ENCODE peak calls at places on chromosome 10, in eight cellular contexts. One of them, this sample, is unnamed.

GRCh38 chr10:62380002-62380401 is 5.8 kb downstream of the ZNF365 start:
- DNase-seq in stomach: no peak
- DNase-seq in CD8-positive, alpha-beta T cell: no peak
- DNase-seq in GM12864: no peak
- DNase-seq in GM23338: no peak
- DNase-seq in NT2/D1: no peak
- DNase-seq in CD4-positive, alpha-beta memory T cell: no peak
- DNase-seq in psoas muscle: no peak
- DNase-seq in this sample: peak; percentile 55

GRCh38 chr10:35420044-35420443 is 83.7 kb downstream of the CCNY start:
- DNase-seq in stomach: no peak
- DNase-seq in CD8-positive, alpha-beta T cell: no peak
- DNase-seq in GM12864: no peak
- DNase-seq in GM23338: no peak
- DNase-seq in NT2/D1: no peak
- DNase-seq in CD4-positive, alpha-beta memory T cell: no peak
- DNase-seq in psoas muscle: no peak
- DNase-seq in this sample: no peak

GRCh38 chr10:34922138-34922537 is 107.0 kb upstream of the PARD3 start:
- DNase-seq in stomach: no peak
- DNase-seq in CD8-positive, alpha-beta T cell: no peak
- DNase-seq in GM12864: no peak
- DNase-seq in GM23338: no peak
- DNase-seq in NT2/D1: no peak
- DNase-seq in CD4-positive, alpha-beta memory T cell: no peak
- DNase-seq in psoas muscle: no peak
- DNase-seq in this sample: no peak

GRCh38 chr10:11424456-11425287 is 186.8 kb downstream of the USP6NL start:
- DNase-seq in stomach: peak; percentile 54
- DNase-seq in CD8-positive, alpha-beta T cell: no peak
- DNase-seq in GM12864: no peak
- DNase-seq in GM23338: peak; percentile 87
- DNase-seq in NT2/D1: peak; percentile 49
- DNase-seq in CD4-positive, alpha-beta memory T cell: no peak
- DNase-seq in psoas muscle: no peak
- DNase-seq in this sample: peak; percentile 67

GRCh38 chr10:60140681-60141632 is 234.6 kb upstream of the CCDC6 start:
- DNase-seq in stomach: no peak
- DNase-seq in CD8-positive, alpha-beta T cell: no peak
- DNase-seq in GM12864: no peak
- DNase-seq in GM23338: peak; percentile 95
- DNase-seq in NT2/D1: peak; percentile 65
- DNase-seq in CD4-positive, alpha-beta memory T cell: no peak
- DNase-seq in psoas muscle: peak; percentile 59
- DNase-seq in this sample: peak; percentile 63

GRCh38 chr10:3500408-3500856 is 284.6 kb downstream of the KLF6 start:
- DNase-seq in stomach: no peak
- DNase-seq in CD8-positive, alpha-beta T cell: no peak
- DNase-seq in GM12864: no peak
- DNase-seq in GM23338: peak; percentile 85
- DNase-seq in NT2/D1: no peak
- DNase-seq in CD4-positive, alpha-beta memory T cell: no peak
- DNase-seq in psoas muscle: peak; percentile 81
- DNase-seq in this sample: peak; percentile 94

GRCh38 chr10:123841560-123841959 is 50.0 kb downstream of the CPXM2 start:
- DNase-seq in stomach: no peak
- DNase-seq in CD8-positive, alpha-beta T cell: no peak
- DNase-seq in GM12864: no peak
- DNase-seq in GM23338: no peak
- DNase-seq in NT2/D1: no peak
- DNase-seq in CD4-positive, alpha-beta memory T cell: no peak
- DNase-seq in psoas muscle: no peak
- DNase-seq in this sample: no peak

GRCh38 chr10:114195079-114195478 is 15.9 kb downstream of the TDRD1 start:
- DNase-seq in stomach: no peak
- DNase-seq in CD8-positive, alpha-beta T cell: no peak
- DNase-seq in GM12864: peak; percentile 52
- DNase-seq in GM23338: no peak
- DNase-seq in NT2/D1: no peak
- DNase-seq in CD4-positive, alpha-beta memory T cell: no peak
- DNase-seq in psoas muscle: no peak
- DNase-seq in this sample: no peak

GRCh38 chr10:73875139-73875475 is 752 bp upstream of the CAMK2G start:
- DNase-seq in stomach: no peak
- DNase-seq in CD8-positive, alpha-beta T cell: no peak
- DNase-seq in GM12864: no peak
- DNase-seq in GM23338: no peak
- DNase-seq in NT2/D1: no peak
- DNase-seq in CD4-positive, alpha-beta memory T cell: peak; percentile 79
- DNase-seq in psoas muscle: no peak
- DNase-seq in this sample: no peak

GRCh38 chr10:108393111-108393510 is 1228.6 kb upstream of the SORCS1 start:
- DNase-seq in stomach: peak; percentile 74
- DNase-seq in CD8-positive, alpha-beta T cell: no peak
- DNase-seq in GM12864: no peak
- DNase-seq in GM23338: no peak
- DNase-seq in NT2/D1: no peak
- DNase-seq in CD4-positive, alpha-beta memory T cell: no peak
- DNase-seq in psoas muscle: no peak
- DNase-seq in this sample: peak; percentile 9

GRCh38 chr10:132685121-132685891 is 100.6 kb downstream of the NKX6-2 start:
- DNase-seq in stomach: peak; percentile 90
- DNase-seq in CD8-positive, alpha-beta T cell: no peak
- DNase-seq in GM12864: no peak
- DNase-seq in GM23338: no peak
- DNase-seq in NT2/D1: no peak
- DNase-seq in CD4-positive, alpha-beta memory T cell: no peak
- DNase-seq in psoas muscle: peak; percentile 46
- DNase-seq in this sample: peak; percentile 56

GRCh38 chr10:44180321-44181154 is 204.4 kb downstream of the CXCL12 start:
- DNase-seq in stomach: no peak
- DNase-seq in CD8-positive, alpha-beta T cell: no peak
- DNase-seq in GM12864: no peak
- DNase-seq in GM23338: no peak
- DNase-seq in NT2/D1: no peak
- DNase-seq in CD4-positive, alpha-beta memory T cell: no peak
- DNase-seq in psoas muscle: peak; percentile 80
- DNase-seq in this sample: peak; percentile 92

GRCh38 chr10:119595134-119595714 is 1.5 kb downstream of the TIAL1 start:
- DNase-seq in stomach: no peak
- DNase-seq in CD8-positive, alpha-beta T cell: no peak
- DNase-seq in GM12864: no peak
- DNase-seq in GM23338: peak; percentile 48
- DNase-seq in NT2/D1: no peak
- DNase-seq in CD4-positive, alpha-beta memory T cell: no peak
- DNase-seq in psoas muscle: no peak
- DNase-seq in this sample: peak; percentile 60

GRCh38 chr10:122548699-122549098 is 11.9 kb upstream of the DMBT1 start:
- DNase-seq in stomach: no peak
- DNase-seq in CD8-positive, alpha-beta T cell: no peak
- DNase-seq in GM12864: no peak
- DNase-seq in GM23338: no peak
- DNase-seq in NT2/D1: no peak
- DNase-seq in CD4-positive, alpha-beta memory T cell: no peak
- DNase-seq in psoas muscle: no peak
- DNase-seq in this sample: no peak

GRCh38 chr10:86385806-86386205 is 19.2 kb upstream of the GRID1 start:
- DNase-seq in stomach: no peak
- DNase-seq in CD8-positive, alpha-beta T cell: no peak
- DNase-seq in GM12864: no peak
- DNase-seq in GM23338: no peak
- DNase-seq in NT2/D1: no peak
- DNase-seq in CD4-positive, alpha-beta memory T cell: no peak
- DNase-seq in psoas muscle: no peak
- DNase-seq in this sample: no peak

GRCh38 chr10:72328045-72328828 is 26.5 kb downstream of the DNAJB12 start:
- DNase-seq in stomach: peak; percentile 85
- DNase-seq in CD8-positive, alpha-beta T cell: no peak
- DNase-seq in GM12864: no peak
- DNase-seq in GM23338: peak; percentile 88
- DNase-seq in NT2/D1: no peak
- DNase-seq in CD4-positive, alpha-beta memory T cell: no peak
- DNase-seq in psoas muscle: peak; percentile 84
- DNase-seq in this sample: peak; percentile 81

GRCh38 chr10:26251925-26252324 is 35.4 kb downstream of the GAD2 start:
- DNase-seq in stomach: no peak
- DNase-seq in CD8-positive, alpha-beta T cell: no peak
- DNase-seq in GM12864: no peak
- DNase-seq in GM23338: no peak
- DNase-seq in NT2/D1: no peak
- DNase-seq in CD4-positive, alpha-beta memory T cell: no peak
- DNase-seq in psoas muscle: no peak
- DNase-seq in this sample: no peak

GRCh38 chr10:72297968-72298773 is 24.4 kb downstream of the DDIT4 start:
- DNase-seq in stomach: peak; percentile 98
- DNase-seq in CD8-positive, alpha-beta T cell: peak; percentile 73
- DNase-seq in GM12864: peak; percentile 95
- DNase-seq in GM23338: peak; percentile 98
- DNase-seq in NT2/D1: peak; percentile 84
- DNase-seq in CD4-positive, alpha-beta memory T cell: peak; percentile 91
- DNase-seq in psoas muscle: peak; percentile 98
- DNase-seq in this sample: peak; percentile 99

GRCh38 chr10:22629843-22630228 is 84.5 kb downstream of the PIP4K2A start:
- DNase-seq in stomach: no peak
- DNase-seq in CD8-positive, alpha-beta T cell: no peak
- DNase-seq in GM12864: no peak
- DNase-seq in GM23338: no peak
- DNase-seq in NT2/D1: no peak
- DNase-seq in CD4-positive, alpha-beta memory T cell: no peak
- DNase-seq in psoas muscle: no peak
- DNase-seq in this sample: no peak
- H3K4me3 ChIP-seq in stomach: no peak overlapping the region
- H3K4me3 ChIP-seq in CD8-positive, alpha-beta T cell: peak overlapping the region; percentile 21
- H3K4me3 ChIP-seq in GM12864: peak overlapping the region; percentile 41
- H3K4me3 ChIP-seq in GM23338: no peak overlapping the region
- H3K4me3 ChIP-seq in NT2/D1: no peak overlapping the region
- H3K4me3 ChIP-seq in CD4-positive, alpha-beta memory T cell: peak overlapping the region; percentile 8
- H3K4me3 ChIP-seq in psoas muscle: no peak overlapping the region
- H3K4me3 ChIP-seq in this sample: no peak overlapping the region

GRCh38 chr10:98242823-98243222 is 25.2 kb downstream of the LOXL4 start:
- DNase-seq in stomach: no peak
- DNase-seq in CD8-positive, alpha-beta T cell: no peak
- DNase-seq in GM12864: no peak
- DNase-seq in GM23338: no peak
- DNase-seq in NT2/D1: no peak
- DNase-seq in CD4-positive, alpha-beta memory T cell: no peak
- DNase-seq in psoas muscle: no peak
- DNase-seq in this sample: peak; percentile 69
- H3K4me3 ChIP-seq in stomach: no peak overlapping the region
- H3K4me3 ChIP-seq in CD8-positive, alpha-beta T cell: no peak overlapping the region
- H3K4me3 ChIP-seq in GM12864: no peak overlapping the region
- H3K4me3 ChIP-seq in GM23338: no peak overlapping the region
- H3K4me3 ChIP-seq in NT2/D1: no peak overlapping the region
- H3K4me3 ChIP-seq in CD4-positive, alpha-beta memory T cell: no peak overlapping the region
- H3K4me3 ChIP-seq in psoas muscle: no peak overlapping the region
- H3K4me3 ChIP-seq in this sample: no peak overlapping the region

GRCh38 chr10:1966698-1967097 is 229.4 kb upstream of the ADARB2 start:
- DNase-seq in stomach: no peak
- DNase-seq in CD8-positive, alpha-beta T cell: no peak
- DNase-seq in GM12864: no peak
- DNase-seq in GM23338: no peak
- DNase-seq in NT2/D1: no peak
- DNase-seq in CD4-positive, alpha-beta memory T cell: no peak
- DNase-seq in psoas muscle: no peak
- DNase-seq in this sample: no peak
- H3K4me3 ChIP-seq in stomach: no peak overlapping the region
- H3K4me3 ChIP-seq in CD8-positive, alpha-beta T cell: no peak overlapping the region
- H3K4me3 ChIP-seq in GM12864: no peak overlapping the region
- H3K4me3 ChIP-seq in GM23338: no peak overlapping the region
- H3K4me3 ChIP-seq in NT2/D1: no peak overlapping the region
- H3K4me3 ChIP-seq in CD4-positive, alpha-beta memory T cell: no peak overlapping the region
- H3K4me3 ChIP-seq in psoas muscle: no peak overlapping the region
- H3K4me3 ChIP-seq in this sample: no peak overlapping the region

GRCh38 chr10:89207181-89207800 is at the start of gene CH25H:
- DNase-seq in stomach: peak; percentile 64
- DNase-seq in CD8-positive, alpha-beta T cell: no peak
- DNase-seq in GM12864: no peak
- DNase-seq in GM23338: peak; percentile 86
- DNase-seq in NT2/D1: no peak
- DNase-seq in CD4-positive, alpha-beta memory T cell: peak; percentile 43
- DNase-seq in psoas muscle: peak; percentile 84
- DNase-seq in this sample: peak; percentile 82

GRCh38 chr10:89206402-89207180 is 526 bp downstream of the CH25H start:
- DNase-seq in stomach: peak; percentile 26
- DNase-seq in CD8-positive, alpha-beta T cell: peak; percentile 8
- DNase-seq in GM12864: no peak
- DNase-seq in GM23338: peak; percentile 54
- DNase-seq in NT2/D1: no peak
- DNase-seq in CD4-positive, alpha-beta memory T cell: peak; percentile 70
- DNase-seq in psoas muscle: peak; percentile 48
- DNase-seq in this sample: peak; percentile 59

GRCh38 chr10:89209718-89210117 is 2.6 kb upstream of the CH25H start:
- DNase-seq in stomach: no peak
- DNase-seq in CD8-positive, alpha-beta T cell: no peak
- DNase-seq in GM12864: no peak
- DNase-seq in GM23338: no peak
- DNase-seq in NT2/D1: no peak
- DNase-seq in CD4-positive, alpha-beta memory T cell: no peak
- DNase-seq in psoas muscle: no peak
- DNase-seq in this sample: no peak

GRCh38 chr10:89210794-89211425 is 3.8 kb upstream of the CH25H start:
- DNase-seq in stomach: no peak
- DNase-seq in CD8-positive, alpha-beta T cell: no peak
- DNase-seq in GM12864: no peak
- DNase-seq in GM23338: no peak
- DNase-seq in NT2/D1: no peak
- DNase-seq in CD4-positive, alpha-beta memory T cell: no peak
- DNase-seq in psoas muscle: no peak
- DNase-seq in this sample: no peak

GRCh38 chr10:89207801-89208551 is 859 bp upstream of the CH25H start:
- DNase-seq in stomach: no peak
- DNase-seq in CD8-positive, alpha-beta T cell: no peak
- DNase-seq in GM12864: no peak
- DNase-seq in GM23338: peak; percentile 73
- DNase-seq in NT2/D1: no peak
- DNase-seq in CD4-positive, alpha-beta memory T cell: peak; percentile 23
- DNase-seq in psoas muscle: peak; percentile 68
- DNase-seq in this sample: no peak
- H3K4me3 ChIP-seq in stomach: peak overlapping the region; percentile 61
- H3K4me3 ChIP-seq in CD8-positive, alpha-beta T cell: peak overlapping the region; percentile 67
- H3K4me3 ChIP-seq in GM12864: peak overlapping the region; percentile 50
- H3K4me3 ChIP-seq in GM23338: peak overlapping the region; percentile 74
- H3K4me3 ChIP-seq in NT2/D1: peak overlapping the region; percentile 33
- H3K4me3 ChIP-seq in CD4-positive, alpha-beta memory T cell: peak overlapping the region; percentile 43
- H3K4me3 ChIP-seq in psoas muscle: peak overlapping the region; percentile 65
- H3K4me3 ChIP-seq in this sample: peak overlapping the region; percentile 63

GRCh38 chr10:103564799-103565365 is 71.4 kb downstream of the NEURL1 start:
- DNase-seq in stomach: no peak
- DNase-seq in CD8-positive, alpha-beta T cell: no peak
- DNase-seq in GM12864: no peak
- DNase-seq in GM23338: peak; percentile 87
- DNase-seq in NT2/D1: peak; percentile 32
- DNase-seq in CD4-positive, alpha-beta memory T cell: no peak
- DNase-seq in psoas muscle: peak; percentile 67
- DNase-seq in this sample: peak; percentile 13
- H3K4me3 ChIP-seq in stomach: no peak overlapping the region
- H3K4me3 ChIP-seq in CD8-positive, alpha-beta T cell: no peak overlapping the region
- H3K4me3 ChIP-seq in GM12864: no peak overlapping the region
- H3K4me3 ChIP-seq in GM23338: no peak overlapping the region
- H3K4me3 ChIP-seq in NT2/D1: no peak overlapping the region
- H3K4me3 ChIP-seq in CD4-positive, alpha-beta memory T cell: no peak overlapping the region
- H3K4me3 ChIP-seq in psoas muscle: no peak overlapping the region
- H3K4me3 ChIP-seq in this sample: no peak overlapping the region

GRCh38 chr10:52232561-52233350 is 81.3 kb upstream of the DKK1 start:
- DNase-seq in stomach: no peak
- DNase-seq in CD8-positive, alpha-beta T cell: no peak
- DNase-seq in GM12864: no peak
- DNase-seq in GM23338: no peak
- DNase-seq in NT2/D1: no peak
- DNase-seq in CD4-positive, alpha-beta memory T cell: no peak
- DNase-seq in psoas muscle: no peak
- DNase-seq in this sample: peak; percentile 52
- H3K4me3 ChIP-seq in stomach: peak overlapping the region; percentile 17
- H3K4me3 ChIP-seq in CD8-positive, alpha-beta T cell: no peak overlapping the region
- H3K4me3 ChIP-seq in GM12864: no peak overlapping the region
- H3K4me3 ChIP-seq in GM23338: peak overlapping the region; percentile 48
- H3K4me3 ChIP-seq in NT2/D1: peak overlapping the region; percentile 4
- H3K4me3 ChIP-seq in CD4-positive, alpha-beta memory T cell: no peak overlapping the region
- H3K4me3 ChIP-seq in psoas muscle: peak overlapping the region; percentile 51
- H3K4me3 ChIP-seq in this sample: peak overlapping the region; percentile 47

This sample was measured in choroid plexus epithelial cell.